ENCODE peak calls at places on chromosome 6, in four cellular contexts. S is H1, L is GM12865, H is foreskin fibroblast. R is an unnamed sample.

GRCh38 chr6:72321741-72322140 is 300.1 kb upstream of the KCNQ5 start:
- DNase-seq in S (no peak), L (no peak), H (peak), R (no peak)

GRCh38 chr6:71473908-71474307 is 185.3 kb downstream of the OGFRL1 start:
- DNase-seq in S (no peak), L (no peak), H (peak), R (peak)

GRCh38 chr6:134727068-134727467 is 222.8 kb downstream of the ALDH8A1 start:
- DNase-seq in S (no peak), L (no peak), H (no peak), R (no peak)

GRCh38 chr6:168132531-168133184 is 53.6 kb upstream of the FRMD1 start:
- DNase-seq in S (peak), L (no peak), H (peak), R (peak)

GRCh38 chr6:76631641-76632040 is 559.2 kb upstream of the IMPG1 start:
- DNase-seq in S (no peak), L (no peak), H (no peak), R (no peak)

GRCh38 chr6:48817714-48818113 is 645.3 kb downstream of the MMUT start:
- DNase-seq in S (no peak), L (no peak), H (peak), R (no peak)

GRCh38 chr6:155085582-155086253 is 90.6 kb downstream of the TIAM2 start:
- DNase-seq in S (no peak), L (no peak), H (no peak), R (no peak)

GRCh38 chr6:106085984-106086832 is at the start of gene PRDM1:
- DNase-seq in S (peak), L (peak), H (peak), R (no peak)

GRCh38 chr6:132060591-132060990 is 109.4 kb upstream of the CCN2 start:
- DNase-seq in S (no peak), L (no peak), H (peak), R (peak)

GRCh38 chr6:169810066-169810989 is 58.9 kb downstream of the ERMARD start:
- DNase-seq in S (peak), L (no peak), H (no peak), R (no peak)

GRCh38 chr6:166683477-166683876 is 56.4 kb upstream of the RPS6KA2 start:
- DNase-seq in S (no peak), L (no peak), H (peak), R (no peak)

GRCh38 chr6:10431423-10432164 is 16.7 kb upstream of the TFAP2A start:
- DNase-seq in S (no peak), L (no peak), H (peak), R (no peak)

GRCh38 chr6:454148-454991 is 62.8 kb downstream of the IRF4 start:
- DNase-seq in S (no peak), L (no peak), H (no peak), R (no peak)

GRCh38 chr6:51339728-51340127 is 521.1 kb downstream of the TFAP2B start:
- DNase-seq in S (no peak), L (no peak), H (no peak), R (no peak)

GRCh38 chr6:56787209-56787608 is 144.5 kb upstream of the DST start:
- DNase-seq in S (no peak), L (no peak), H (no peak), R (no peak)

GRCh38 chr6:148999921-149000589 is 253.2 kb downstream of the UST start:
- DNase-seq in S (peak), L (no peak), H (peak), R (no peak)